ENCODE peak calls at places on chromosomes 5 and 9, in seven cellular contexts. B is tibial artery, C is EL, J is lower leg skin, H is sciatic nerve, S is non-pigmented ciliary epithelial cell, D is lower lobe of right lung. E is an unnamed sample.

GRCh38 chr5:55636177-55636576 is 75.9 kb downstream of the SLC38A9 start:
- DNase-seq in B (no peak), C (no peak), J (no peak), H (no peak), S (no peak), D (no peak), E (no peak)

GRCh38 chr9:127598839-127599549 is 13.1 kb upstream of the STXBP1 start:
- DNase-seq in B (no peak), C (no peak), J (no peak), H (no peak), S (no peak), D (no peak), E (no peak)

GRCh38 chr5:533243-534005 is 9.2 kb upstream of the SLC9A3 start:
- DNase-seq in B (no peak), C (no peak), J (no peak), H (peak; percentile 73), S (no peak), D (peak; percentile 33), E (peak; percentile 63)

GRCh38 chr5:77709340-77709739 is 66.8 kb downstream of the TBCA start:
- DNase-seq in B (no peak), C (no peak), J (no peak), H (no peak), S (no peak), D (no peak), E (no peak)

GRCh38 chr9:89864257-89864656 is 259.4 kb downstream of the GADD45G start:
- DNase-seq in B (peak; percentile 3), C (no peak), J (no peak), H (no peak), S (no peak), D (peak; percentile 19), E (peak; percentile 53)

GRCh38 chr5:151430731-151431130 is 16.7 kb upstream of the SLC36A1 start:
- DNase-seq in B (no peak), C (no peak), J (no peak), H (no peak), S (no peak), D (no peak), E (no peak)

GRCh38 chr5:171342362-171343111 is 33.5 kb downstream of the TLX3 start:
- DNase-seq in B (no peak), C (peak; percentile 67), J (no peak), H (no peak), S (peak; percentile 30), D (no peak), E (peak; percentile 15)

GRCh38 chr5:135631356-135631755 is 52.6 kb upstream of the CXCL14 start:
- DNase-seq in B (no peak), C (no peak), J (no peak), H (no peak), S (no peak), D (no peak), E (no peak)

GRCh38 chr9:122815544-122815943 is 12.8 kb downstream of the PDCL start:
- DNase-seq in B (no peak), C (no peak), J (no peak), H (no peak), S (no peak), D (no peak), E (no peak)

GRCh38 chr9:35067056-35067455 is 5.4 kb downstream of the VCP start:
- DNase-seq in B (no peak), C (no peak), J (peak; percentile 28), H (no peak), S (no peak), D (no peak), E (no peak)

GRCh38 chr9:110255417-110256141 is 728 bp downstream of the TXN start:
- DNase-seq in B (peak; percentile 58), C (peak; percentile 71), J (peak; percentile 95), H (peak; percentile 79), S (no peak), D (peak; percentile 86), E (peak; percentile 93)

GRCh38 chr5:139961435-139962157 is 81.5 kb downstream of the NRG2 start:
- DNase-seq in B (no peak), C (no peak), J (peak; percentile 58), H (no peak), S (no peak), D (no peak), E (no peak)

GRCh38 chr9:138010274-138010800 is 132.8 kb downstream of the CACNA1B start:
- DNase-seq in B (no peak), C (no peak), J (peak; percentile 52), H (no peak), S (no peak), D (no peak), E (peak; percentile 45)

GRCh38 chr5:147949711-147950573 is 43.6 kb upstream of the C5orf46 start:
- DNase-seq in B (no peak), C (peak; percentile 40), J (no peak), H (no peak), S (no peak), D (no peak), E (no peak)

GRCh38 chr9:111427186-111427585 is 57.0 kb downstream of the ECPAS start:
- DNase-seq in B (no peak), C (peak; percentile 65), J (no peak), H (no peak), S (peak; percentile 8), D (no peak), E (no peak)

GRCh38 chr5:145471026-145471425 is 364.1 kb downstream of the PRELID2 start:
- DNase-seq in B (no peak), C (no peak), J (no peak), H (no peak), S (no peak), D (no peak), E (no peak)

GRCh38 chr5:138655530-138656245 is 80.5 kb upstream of the HSPA9 start:
- DNase-seq in B (no peak), C (no peak), J (no peak), H (peak; percentile 83), S (no peak), D (no peak), E (no peak)

GRCh38 chr5:10724799-10725507 is 36.1 kb downstream of the DAP start:
- DNase-seq in B (peak; percentile 32), C (peak; percentile 90), J (no peak), H (peak; percentile 77), S (peak; percentile 71), D (no peak), E (no peak)

GRCh38 chr9:35940474-35941467 is 17.2 kb downstream of the OR2S2 start:
- DNase-seq in B (no peak), C (no peak), J (peak; percentile 49), H (no peak), S (no peak), D (no peak), E (no peak)

GRCh38 chr5:143635146-143635752 is 176.7 kb upstream of the HMHB1 start:
- DNase-seq in B (no peak), C (no peak), J (no peak), H (no peak), S (no peak), D (no peak), E (no peak)

GRCh38 chr5:151130922-151131891 is 26.4 kb downstream of the ANXA6 start:
- DNase-seq in B (no peak), C (no peak), J (no peak), H (no peak), S (no peak), D (peak; percentile 71), E (no peak)

GRCh38 chr5:172417130-172417802 is 37.1 kb downstream of the SH3PXD2B start:
- DNase-seq in B (no peak), C (no peak), J (no peak), H (no peak), S (no peak), D (no peak), E (no peak)

GRCh38 chr5:140794594-140795258 is at the start of gene PCDHA2:
- DNase-seq in B (no peak), C (peak; percentile 17), J (no peak), H (no peak), S (no peak), D (no peak), E (no peak)

GRCh38 chr5:97078958-97079357 is 63.5 kb downstream of the LIX1 start:
- DNase-seq in B (no peak), C (peak; percentile 8), J (no peak), H (no peak), S (no peak), D (no peak), E (no peak)

E was measured in spleen.